ENCODE peak calls at places on chromosomes 3 and 15, in seven cellular contexts. One of them, this sample, is unnamed. For H3K4me1, the result is how much of the 10 kb centered on the place peaks cover.

GRCh38 chr15:78810377-78811123 is 714 bp downstream of the ADAMTS7 start:
- DNase-seq in PC-3: peak
- DNase-seq in psoas muscle: peak
- DNase-seq in endothelial cell of umbilical vein: peak
- DNase-seq in GM23248: peak
- DNase-seq in neural progenitor cell: peak
- DNase-seq in heart right ventricle: peak
- DNase-seq in this sample: peak

GRCh38 chr3:31433679-31433992 is 99.1 kb upstream of the STT3B start:
- DNase-seq in psoas muscle: no peak
- DNase-seq in PC-3: no peak
- DNase-seq in GM23248: no peak
- DNase-seq in neural progenitor cell: no peak
- DNase-seq in heart right ventricle: no peak
- DNase-seq in endothelial cell of umbilical vein: no peak
- DNase-seq in this sample: no peak

GRCh38 chr3:128415110-128415772 is 51.4 kb downstream of the DNAJB8 start:
- DNase-seq in endothelial cell of umbilical vein: no peak
- DNase-seq in neural progenitor cell: no peak
- DNase-seq in heart right ventricle: no peak
- DNase-seq in PC-3: no peak
- DNase-seq in GM23248: no peak
- DNase-seq in psoas muscle: no peak
- DNase-seq in this sample: no peak

GRCh38 chr3:52403955-52404354 is 40.9 kb downstream of the SEMA3G start:
- DNase-seq in PC-3: no peak
- DNase-seq in neural progenitor cell: no peak
- DNase-seq in GM23248: no peak
- DNase-seq in heart right ventricle: no peak
- DNase-seq in psoas muscle: peak
- DNase-seq in endothelial cell of umbilical vein: no peak
- DNase-seq in this sample: no peak

GRCh38 chr3:58011580-58011979 is 3.4 kb downstream of the FLNB start:
- DNase-seq in PC-3: no peak
- DNase-seq in GM23248: no peak
- DNase-seq in neural progenitor cell: no peak
- DNase-seq in heart right ventricle: no peak
- DNase-seq in psoas muscle: no peak
- DNase-seq in endothelial cell of umbilical vein: no peak
- DNase-seq in this sample: no peak

GRCh38 chr3:61114316-61114953 is 136.8 kb downstream of the FHIT start:
- DNase-seq in PC-3: no peak
- DNase-seq in neural progenitor cell: no peak
- DNase-seq in endothelial cell of umbilical vein: no peak
- DNase-seq in psoas muscle: no peak
- DNase-seq in GM23248: no peak
- DNase-seq in heart right ventricle: no peak
- DNase-seq in this sample: no peak

GRCh38 chr3:50529996-50530706 is 26.7 kb upstream of the CACNA2D2 start:
- DNase-seq in heart right ventricle: no peak
- DNase-seq in PC-3: no peak
- DNase-seq in psoas muscle: no peak
- DNase-seq in GM23248: no peak
- DNase-seq in endothelial cell of umbilical vein: no peak
- DNase-seq in neural progenitor cell: peak
- DNase-seq in this sample: no peak

GRCh38 chr3:111980716-111981456 is 2.1 kb downstream of the ABHD10 start:
- DNase-seq in PC-3: no peak
- DNase-seq in endothelial cell of umbilical vein: no peak
- DNase-seq in GM23248: no peak
- DNase-seq in heart right ventricle: no peak
- DNase-seq in psoas muscle: no peak
- DNase-seq in neural progenitor cell: no peak
- DNase-seq in this sample: no peak

GRCh38 chr3:53495091-53495517 is 693 bp downstream of the CACNA1D start:
- DNase-seq in neural progenitor cell: peak
- DNase-seq in endothelial cell of umbilical vein: no peak
- DNase-seq in GM23248: no peak
- DNase-seq in heart right ventricle: no peak
- DNase-seq in PC-3: no peak
- DNase-seq in psoas muscle: no peak
- DNase-seq in this sample: no peak

GRCh38 chr15:37682304-37682703 is 252.1 kb upstream of the TMCO5A start:
- DNase-seq in neural progenitor cell: peak
- DNase-seq in heart right ventricle: no peak
- DNase-seq in psoas muscle: no peak
- DNase-seq in GM23248: peak
- DNase-seq in endothelial cell of umbilical vein: peak
- DNase-seq in PC-3: peak
- DNase-seq in this sample: no peak

GRCh38 chr15:99702895-99703602 is 30.2 kb downstream of the LYSMD4 start:
- DNase-seq in neural progenitor cell: no peak
- DNase-seq in heart right ventricle: no peak
- DNase-seq in endothelial cell of umbilical vein: no peak
- DNase-seq in psoas muscle: no peak
- DNase-seq in GM23248: peak
- DNase-seq in PC-3: no peak
- DNase-seq in this sample: no peak

GRCh38 chr3:112289011-112289410 is 5.0 kb downstream of the SLC9C1 start:
- DNase-seq in endothelial cell of umbilical vein: no peak
- DNase-seq in psoas muscle: no peak
- DNase-seq in heart right ventricle: no peak
- DNase-seq in GM23248: no peak
- DNase-seq in PC-3: no peak
- DNase-seq in neural progenitor cell: no peak
- DNase-seq in this sample: no peak

GRCh38 chr3:39124876-39125836 is 17.7 kb downstream of the TTC21A start:
- DNase-seq in GM23248: peak
- DNase-seq in neural progenitor cell: peak
- DNase-seq in PC-3: peak
- DNase-seq in psoas muscle: no peak
- DNase-seq in heart right ventricle: no peak
- DNase-seq in endothelial cell of umbilical vein: peak
- DNase-seq in this sample: peak

GRCh38 chr3:65575376-65575840 is 463.3 kb downstream of the MAGI1 start:
- DNase-seq in endothelial cell of umbilical vein: peak
- DNase-seq in GM23248: peak
- DNase-seq in PC-3: peak
- DNase-seq in psoas muscle: no peak
- DNase-seq in heart right ventricle: no peak
- DNase-seq in neural progenitor cell: no peak
- DNase-seq in this sample: no peak

GRCh38 chr15:45573961-45574629 is 13.1 kb upstream of the BLOC1S6 start:
- DNase-seq in heart right ventricle: no peak
- DNase-seq in PC-3: peak
- DNase-seq in GM23248: peak
- DNase-seq in psoas muscle: no peak
- DNase-seq in endothelial cell of umbilical vein: no peak
- DNase-seq in neural progenitor cell: peak
- DNase-seq in this sample: no peak

GRCh38 chr15:77858677-77859490 is 218.6 kb downstream of the TBC1D2B start:
- DNase-seq in heart right ventricle: no peak
- DNase-seq in endothelial cell of umbilical vein: no peak
- DNase-seq in PC-3: no peak
- DNase-seq in psoas muscle: peak
- DNase-seq in neural progenitor cell: no peak
- DNase-seq in GM23248: no peak
- DNase-seq in this sample: peak

GRCh38 chr3:151199569-151200438 is 3.2 kb downstream of the GPR171 start:
- DNase-seq in GM23248: no peak
- DNase-seq in heart right ventricle: no peak
- DNase-seq in endothelial cell of umbilical vein: no peak
- DNase-seq in psoas muscle: no peak
- DNase-seq in PC-3: no peak
- DNase-seq in neural progenitor cell: no peak
- DNase-seq in this sample: no peak

GRCh38 chr3:183254816-183255730 is 2.0 kb downstream of the B3GNT5 start:
- DNase-seq in GM23248: no peak
- DNase-seq in heart right ventricle: no peak
- DNase-seq in neural progenitor cell: peak
- DNase-seq in PC-3: peak
- DNase-seq in psoas muscle: no peak
- DNase-seq in endothelial cell of umbilical vein: peak
- DNase-seq in this sample: no peak

GRCh38 chr15:63089260-63090043 is 32.2 kb upstream of the LACTB start:
- DNase-seq in neural progenitor cell: no peak
- DNase-seq in PC-3: peak
- DNase-seq in endothelial cell of umbilical vein: peak
- DNase-seq in psoas muscle: peak
- DNase-seq in GM23248: peak
- DNase-seq in heart right ventricle: peak
- DNase-seq in this sample: no peak

GRCh38 chr3:192812736-192813383 is 85.5 kb upstream of the FGF12 start:
- DNase-seq in endothelial cell of umbilical vein: peak
- DNase-seq in heart right ventricle: no peak
- DNase-seq in PC-3: peak
- DNase-seq in GM23248: peak
- DNase-seq in psoas muscle: no peak
- DNase-seq in neural progenitor cell: peak
- DNase-seq in this sample: peak

GRCh38 chr15:99992611-99993231 is 259.5 kb upstream of the LYSMD4 start:
- DNase-seq in neural progenitor cell: no peak
- DNase-seq in heart right ventricle: no peak
- DNase-seq in psoas muscle: peak
- DNase-seq in endothelial cell of umbilical vein: no peak
- DNase-seq in GM23248: no peak
- DNase-seq in PC-3: no peak
- DNase-seq in this sample: no peak

GRCh38 chr3:4826237-4827100 is 152.8 kb upstream of the BHLHE40 start:
- DNase-seq in neural progenitor cell: no peak
- DNase-seq in endothelial cell of umbilical vein: peak
- DNase-seq in heart right ventricle: peak
- DNase-seq in psoas muscle: peak
- DNase-seq in PC-3: no peak
- DNase-seq in GM23248: peak
- DNase-seq in this sample: peak
- H3K4me1 ChIP-seq in neural progenitor cell: under half
- H3K4me1 ChIP-seq in endothelial cell of umbilical vein: under half
- H3K4me1 ChIP-seq in heart right ventricle: under half
- H3K4me1 ChIP-seq in psoas muscle: half or more
- H3K4me1 ChIP-seq in PC-3: half or more
- H3K4me1 ChIP-seq in GM23248: half or more
- H3K4me1 ChIP-seq in this sample: under half

GRCh38 chr3:14948609-14949038 is 1.2 kb downstream of the NR2C2 start:
- DNase-seq in GM23248: no peak
- DNase-seq in PC-3: no peak
- DNase-seq in endothelial cell of umbilical vein: no peak
- DNase-seq in psoas muscle: no peak
- DNase-seq in heart right ventricle: no peak
- DNase-seq in neural progenitor cell: no peak
- DNase-seq in this sample: no peak
- H3K4me1 ChIP-seq in GM23248: under half
- H3K4me1 ChIP-seq in PC-3: under half
- H3K4me1 ChIP-seq in endothelial cell of umbilical vein: under half
- H3K4me1 ChIP-seq in psoas muscle: under half
- H3K4me1 ChIP-seq in heart right ventricle: under half
- H3K4me1 ChIP-seq in neural progenitor cell: under half
- H3K4me1 ChIP-seq in this sample: under half

DNA sequence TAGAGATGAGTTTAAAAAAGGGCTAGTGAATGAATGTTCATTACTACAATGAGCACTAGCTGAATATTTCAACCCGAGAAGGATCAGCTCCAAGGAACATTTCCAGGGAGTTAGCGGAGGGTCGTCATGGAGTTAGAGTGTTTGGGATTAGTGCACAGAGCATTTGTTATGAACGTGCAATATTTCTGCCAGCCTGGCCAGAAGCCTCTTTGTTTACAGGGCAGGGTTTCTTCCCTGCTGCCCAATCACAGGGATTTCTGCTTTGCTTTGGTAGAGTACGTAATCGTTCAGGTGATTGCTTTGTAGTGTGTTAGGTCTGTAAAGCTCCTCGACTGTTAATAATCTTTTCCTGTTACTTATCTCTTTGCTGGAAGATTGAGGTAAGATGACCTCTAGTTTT is 5.9 kb downstream of the CGNL1 start:
- DNase-seq in neural progenitor cell: no peak
- DNase-seq in endothelial cell of umbilical vein: no peak
- DNase-seq in GM23248: no peak
- DNase-seq in PC-3: no peak
- DNase-seq in heart right ventricle: no peak
- DNase-seq in psoas muscle: no peak
- DNase-seq in this sample: peak
- H3K4me1 ChIP-seq in neural progenitor cell: under half
- H3K4me1 ChIP-seq in endothelial cell of umbilical vein: half or more
- H3K4me1 ChIP-seq in GM23248: under half
- H3K4me1 ChIP-seq in PC-3: under half
- H3K4me1 ChIP-seq in heart right ventricle: under half
- H3K4me1 ChIP-seq in psoas muscle: under half
- H3K4me1 ChIP-seq in this sample: half or more

DNA sequence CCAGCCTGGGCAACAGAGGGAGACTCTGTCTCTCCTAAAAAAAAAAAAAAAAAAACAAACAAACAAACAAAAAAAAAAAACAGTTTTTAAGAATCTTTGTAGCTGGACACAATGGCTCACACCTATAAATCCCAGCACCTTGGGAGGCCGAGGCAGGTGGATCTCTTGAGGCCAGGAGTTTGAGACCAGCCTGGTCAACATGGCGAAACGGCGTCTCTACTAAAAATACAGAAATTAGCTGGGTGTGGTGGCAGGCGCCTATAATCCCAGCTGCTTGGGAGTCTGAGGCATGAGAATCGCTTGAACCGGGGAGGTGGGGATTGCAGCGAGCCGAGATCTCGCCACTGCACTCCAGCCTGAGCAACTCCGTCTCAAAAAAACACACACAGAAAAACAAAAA is 53.1 kb downstream of the KLHL25 start:
- DNase-seq in GM23248: no peak
- DNase-seq in heart right ventricle: no peak
- DNase-seq in endothelial cell of umbilical vein: no peak
- DNase-seq in PC-3: no peak
- DNase-seq in psoas muscle: no peak
- DNase-seq in neural progenitor cell: no peak
- DNase-seq in this sample: no peak
- H3K4me1 ChIP-seq in GM23248: under half
- H3K4me1 ChIP-seq in heart right ventricle: under half
- H3K4me1 ChIP-seq in endothelial cell of umbilical vein: under half
- H3K4me1 ChIP-seq in PC-3: under half
- H3K4me1 ChIP-seq in psoas muscle: under half
- H3K4me1 ChIP-seq in neural progenitor cell: under half
- H3K4me1 ChIP-seq in this sample: under half

GRCh38 chr3:159273608-159274007 is 471.8 kb downstream of the MFSD1 start:
- DNase-seq in heart right ventricle: peak
- DNase-seq in endothelial cell of umbilical vein: peak
- DNase-seq in neural progenitor cell: peak
- DNase-seq in psoas muscle: no peak
- DNase-seq in PC-3: peak
- DNase-seq in GM23248: peak
- DNase-seq in this sample: peak
- H3K4me1 ChIP-seq in heart right ventricle: under half
- H3K4me1 ChIP-seq in endothelial cell of umbilical vein: under half
- H3K4me1 ChIP-seq in neural progenitor cell: under half
- H3K4me1 ChIP-seq in psoas muscle: under half
- H3K4me1 ChIP-seq in PC-3: under half
- H3K4me1 ChIP-seq in GM23248: under half
- H3K4me1 ChIP-seq in this sample: under half